ENCODE peak calls at places on chromosomes 2 and 18, in six cellular contexts. One of them, this sample, is unnamed.

GRCh38 chr2:201440182-201440581 is 11.1 kb downstream of the TRAK2 start:
- DNase-seq in esophagus squamous epithelium: no peak
- DNase-seq in A549: no peak
- DNase-seq in breast epithelium: peak; percentile 66
- DNase-seq in IMR-90: no peak
- DNase-seq in stomach: peak; percentile 61
- DNase-seq in this sample: no peak

GRCh38 chr18:6795307-6795706 is 65.8 kb downstream of the ARHGAP28 start:
- DNase-seq in esophagus squamous epithelium: no peak
- DNase-seq in A549: no peak
- DNase-seq in breast epithelium: no peak
- DNase-seq in IMR-90: peak; percentile 73
- DNase-seq in stomach: no peak
- DNase-seq in this sample: no peak

GRCh38 chr18:41744664-41745063 is 210.4 kb upstream of the PIK3C3 start:
- DNase-seq in esophagus squamous epithelium: no peak
- DNase-seq in A549: no peak
- DNase-seq in breast epithelium: no peak
- DNase-seq in IMR-90: no peak
- DNase-seq in stomach: no peak
- DNase-seq in this sample: no peak

GRCh38 chr2:175884673-175885393 is 117.2 kb downstream of the LNPK start:
- DNase-seq in esophagus squamous epithelium: no peak
- DNase-seq in A549: no peak
- DNase-seq in breast epithelium: no peak
- DNase-seq in IMR-90: no peak
- DNase-seq in stomach: no peak
- DNase-seq in this sample: no peak

GRCh38 chr18:46412831-46413371 is 244.1 kb downstream of the LOXHD1 start:
- DNase-seq in esophagus squamous epithelium: no peak
- DNase-seq in A549: no peak
- DNase-seq in breast epithelium: peak; percentile 24
- DNase-seq in IMR-90: no peak
- DNase-seq in stomach: no peak
- DNase-seq in this sample: peak; percentile 50

GRCh38 chr2:128293426-128293755 is 25.3 kb downstream of the HS6ST1 start:
- DNase-seq in esophagus squamous epithelium: no peak
- DNase-seq in A549: no peak
- DNase-seq in breast epithelium: no peak
- DNase-seq in IMR-90: no peak
- DNase-seq in stomach: no peak
- DNase-seq in this sample: no peak

GRCh38 chr2:174771631-174772491 is 7.6 kb upstream of the CHRNA1 start:
- DNase-seq in esophagus squamous epithelium: no peak
- DNase-seq in A549: peak; percentile 70
- DNase-seq in breast epithelium: peak; percentile 51
- DNase-seq in IMR-90: peak; percentile 82
- DNase-seq in stomach: peak; percentile 69
- DNase-seq in this sample: peak; percentile 85

GRCh38 chr2:29335391-29335790 is 220.2 kb downstream of the CLIP4 start:
- DNase-seq in esophagus squamous epithelium: no peak
- DNase-seq in A549: no peak
- DNase-seq in breast epithelium: no peak
- DNase-seq in IMR-90: no peak
- DNase-seq in stomach: no peak
- DNase-seq in this sample: no peak

GRCh38 chr2:187514930-187515329 is 39.3 kb downstream of the TFPI start:
- DNase-seq in esophagus squamous epithelium: no peak
- DNase-seq in A549: no peak
- DNase-seq in breast epithelium: no peak
- DNase-seq in IMR-90: no peak
- DNase-seq in stomach: no peak
- DNase-seq in this sample: no peak

GRCh38 chr2:69518836-69519235 is 81.6 kb upstream of the NFU1 start:
- DNase-seq in esophagus squamous epithelium: no peak
- DNase-seq in A549: no peak
- DNase-seq in breast epithelium: no peak
- DNase-seq in IMR-90: no peak
- DNase-seq in stomach: no peak
- DNase-seq in this sample: no peak

GRCh38 chr2:925711-926110 is 24.9 kb upstream of the SNTG2 start:
- DNase-seq in esophagus squamous epithelium: no peak
- DNase-seq in A549: no peak
- DNase-seq in breast epithelium: no peak
- DNase-seq in IMR-90: no peak
- DNase-seq in stomach: no peak
- DNase-seq in this sample: no peak

GRCh38 chr2:28071221-28071620 is 180.7 kb downstream of the BABAM2 start:
- DNase-seq in esophagus squamous epithelium: no peak
- DNase-seq in A549: no peak
- DNase-seq in breast epithelium: no peak
- DNase-seq in IMR-90: no peak
- DNase-seq in stomach: no peak
- DNase-seq in this sample: no peak

GRCh38 chr18:32271649-32272324 is 81.9 kb downstream of the MEP1B start:
- DNase-seq in esophagus squamous epithelium: no peak
- DNase-seq in A549: peak; percentile 37
- DNase-seq in breast epithelium: no peak
- DNase-seq in IMR-90: peak; percentile 55
- DNase-seq in stomach: no peak
- DNase-seq in this sample: no peak

GRCh38 chr2:64718250-64718866 is 64.6 kb upstream of the SERTAD2 start:
- DNase-seq in esophagus squamous epithelium: no peak
- DNase-seq in A549: no peak
- DNase-seq in breast epithelium: no peak
- DNase-seq in IMR-90: no peak
- DNase-seq in stomach: no peak
- DNase-seq in this sample: no peak

GRCh38 chr18:23213200-23213599 is 77.9 kb downstream of the CABLES1 start:
- DNase-seq in esophagus squamous epithelium: no peak
- DNase-seq in A549: no peak
- DNase-seq in breast epithelium: no peak
- DNase-seq in IMR-90: no peak
- DNase-seq in stomach: no peak
- DNase-seq in this sample: no peak

GRCh38 chr2:172624996-172625395 is 69.1 kb downstream of the PDK1 start:
- DNase-seq in esophagus squamous epithelium: no peak
- DNase-seq in A549: no peak
- DNase-seq in breast epithelium: no peak
- DNase-seq in IMR-90: peak; percentile 61
- DNase-seq in stomach: no peak
- DNase-seq in this sample: no peak

GRCh38 chr2:161418715-161419337 is 2.7 kb downstream of the TBR1 start:
- DNase-seq in esophagus squamous epithelium: no peak
- DNase-seq in A549: no peak
- DNase-seq in breast epithelium: no peak
- DNase-seq in IMR-90: peak; percentile 10
- DNase-seq in stomach: no peak
- DNase-seq in this sample: no peak

DNA sequence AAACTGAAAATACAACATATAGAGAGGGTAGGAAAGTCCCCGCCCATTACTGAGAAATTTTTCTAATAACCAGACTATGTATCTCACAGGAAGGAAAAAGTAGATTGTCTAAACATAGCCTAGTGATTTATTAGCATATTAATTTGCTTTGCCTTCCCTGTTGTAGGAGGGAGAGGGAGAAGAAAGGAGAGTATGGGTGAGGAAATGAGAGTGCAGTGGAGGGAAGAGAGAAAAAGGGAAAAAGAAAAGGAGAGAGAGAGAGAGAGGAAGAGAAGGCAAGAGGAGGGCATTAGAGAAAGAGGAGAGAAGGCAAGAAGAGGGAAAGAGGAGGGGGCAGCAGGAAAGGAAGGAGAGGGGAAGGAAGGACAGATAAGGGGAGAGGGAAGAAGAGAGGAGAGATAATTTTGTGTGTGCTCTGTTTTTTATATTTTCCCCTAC is 3.6 kb upstream of the KYNU start:
- DNase-seq in esophagus squamous epithelium: no peak
- DNase-seq in A549: no peak
- DNase-seq in breast epithelium: no peak
- DNase-seq in IMR-90: peak; percentile 31
- DNase-seq in stomach: no peak
- DNase-seq in this sample: no peak
- TF ChIP-seq POLR2A in esophagus squamous epithelium: no peak
- TF ChIP-seq POLR2A in A549: no peak
- TF ChIP-seq POLR2A in breast epithelium: no peak
- TF ChIP-seq POLR2A in IMR-90: no peak
- TF ChIP-seq POLR2A in stomach: no peak
- TF ChIP-seq POLR2A in this sample: no peak

GRCh38 chr18:13371689-13372404 is 153.3 kb downstream of the LDLRAD4 start:
- DNase-seq in esophagus squamous epithelium: no peak
- DNase-seq in A549: no peak
- DNase-seq in breast epithelium: no peak
- DNase-seq in IMR-90: no peak
- DNase-seq in stomach: no peak
- DNase-seq in this sample: no peak

GRCh38 chr18:13372405-13372995 is 153.9 kb downstream of the LDLRAD4 start:
- DNase-seq in esophagus squamous epithelium: no peak
- DNase-seq in A549: no peak
- DNase-seq in breast epithelium: no peak
- DNase-seq in IMR-90: no peak
- DNase-seq in stomach: no peak
- DNase-seq in this sample: no peak

GRCh38 chr18:13369756-13370510 is 151.4 kb downstream of the LDLRAD4 start:
- DNase-seq in esophagus squamous epithelium: no peak
- DNase-seq in A549: peak; percentile 53
- DNase-seq in breast epithelium: no peak
- DNase-seq in IMR-90: no peak
- DNase-seq in stomach: no peak
- DNase-seq in this sample: no peak

GRCh38 chr18:13369353-13369752 is 150.8 kb downstream of the LDLRAD4 start:
- DNase-seq in esophagus squamous epithelium: no peak
- DNase-seq in A549: no peak
- DNase-seq in breast epithelium: no peak
- DNase-seq in IMR-90: no peak
- DNase-seq in stomach: no peak
- DNase-seq in this sample: no peak

GRCh38 chr18:13370995-13371625 is 152.6 kb downstream of the LDLRAD4 start:
- DNase-seq in esophagus squamous epithelium: no peak
- DNase-seq in A549: no peak
- DNase-seq in breast epithelium: no peak
- DNase-seq in IMR-90: no peak
- DNase-seq in stomach: no peak
- DNase-seq in this sample: no peak
- H3K4me1 ChIP-seq in esophagus squamous epithelium: peaks cover 33% of the 10 kb centered on the region
- H3K4me1 ChIP-seq in A549: peaks cover 30% of the 10 kb centered on the region
- H3K4me1 ChIP-seq in breast epithelium: no peaks in the 10 kb centered on the region
- H3K4me1 ChIP-seq in IMR-90: no peaks in the 10 kb centered on the region
- H3K4me1 ChIP-seq in stomach: peaks cover 37% of the 10 kb centered on the region
- H3K4me1 ChIP-seq in this sample: no peaks in the 10 kb centered on the region

GRCh38 chr18:29648891-29649290 is 1393.7 kb downstream of the DSC3 start:
- DNase-seq in esophagus squamous epithelium: no peak
- DNase-seq in A549: no peak
- DNase-seq in breast epithelium: no peak
- DNase-seq in IMR-90: no peak
- DNase-seq in stomach: no peak
- DNase-seq in this sample: no peak

GRCh38 chr18:29644276-29644675 is 1398.3 kb downstream of the DSC3 start:
- DNase-seq in esophagus squamous epithelium: no peak
- DNase-seq in A549: no peak
- DNase-seq in breast epithelium: no peak
- DNase-seq in IMR-90: peak; percentile 68
- DNase-seq in stomach: no peak
- DNase-seq in this sample: no peak

GRCh38 chr18:29652797-29653196 is 1389.7 kb downstream of the DSC3 start:
- DNase-seq in esophagus squamous epithelium: no peak
- DNase-seq in A549: no peak
- DNase-seq in breast epithelium: no peak
- DNase-seq in IMR-90: no peak
- DNase-seq in stomach: no peak
- DNase-seq in this sample: no peak

GRCh38 chr18:29651121-29651675 is 1391.3 kb downstream of the DSC3 start:
- DNase-seq in esophagus squamous epithelium: no peak
- DNase-seq in A549: no peak
- DNase-seq in breast epithelium: no peak
- DNase-seq in IMR-90: peak; percentile 53
- DNase-seq in stomach: no peak
- DNase-seq in this sample: no peak

GRCh38 chr18:29647700-29648099 is 1394.8 kb downstream of the DSC3 start:
- DNase-seq in esophagus squamous epithelium: no peak
- DNase-seq in A549: no peak
- DNase-seq in breast epithelium: no peak
- DNase-seq in IMR-90: no peak
- DNase-seq in stomach: no peak
- DNase-seq in this sample: no peak
- H3K4me3 ChIP-seq in esophagus squamous epithelium: no peak overlapping the region
- H3K4me3 ChIP-seq in A549: no peak overlapping the region
- H3K4me3 ChIP-seq in breast epithelium: no peak overlapping the region
- H3K4me3 ChIP-seq in IMR-90: no peak overlapping the region
- H3K4me3 ChIP-seq in stomach: no peak overlapping the region
- H3K4me3 ChIP-seq in this sample: no peak overlapping the region

GRCh38 chr18:50307400-50307737 is 19.9 kb upstream of the CXXC1 start:
- DNase-seq in esophagus squamous epithelium: no peak
- DNase-seq in A549: no peak
- DNase-seq in breast epithelium: no peak
- DNase-seq in IMR-90: no peak
- DNase-seq in stomach: no peak
- DNase-seq in this sample: no peak

GRCh38 chr18:50306944-50307343 is 19.5 kb upstream of the CXXC1 start:
- DNase-seq in esophagus squamous epithelium: no peak
- DNase-seq in A549: no peak
- DNase-seq in breast epithelium: no peak
- DNase-seq in IMR-90: peak; percentile 16
- DNase-seq in stomach: peak; percentile 52
- DNase-seq in this sample: peak; percentile 68

GRCh38 chr18:50310080-50310479 is 22.6 kb upstream of the CXXC1 start:
- DNase-seq in esophagus squamous epithelium: no peak
- DNase-seq in A549: no peak
- DNase-seq in breast epithelium: no peak
- DNase-seq in IMR-90: no peak
- DNase-seq in stomach: no peak
- DNase-seq in this sample: no peak

GRCh38 chr18:50311573-50312106 is 24.1 kb upstream of the CXXC1 start:
- DNase-seq in esophagus squamous epithelium: no peak
- DNase-seq in A549: no peak
- DNase-seq in breast epithelium: no peak
- DNase-seq in IMR-90: no peak
- DNase-seq in stomach: no peak
- DNase-seq in this sample: no peak

DNA sequence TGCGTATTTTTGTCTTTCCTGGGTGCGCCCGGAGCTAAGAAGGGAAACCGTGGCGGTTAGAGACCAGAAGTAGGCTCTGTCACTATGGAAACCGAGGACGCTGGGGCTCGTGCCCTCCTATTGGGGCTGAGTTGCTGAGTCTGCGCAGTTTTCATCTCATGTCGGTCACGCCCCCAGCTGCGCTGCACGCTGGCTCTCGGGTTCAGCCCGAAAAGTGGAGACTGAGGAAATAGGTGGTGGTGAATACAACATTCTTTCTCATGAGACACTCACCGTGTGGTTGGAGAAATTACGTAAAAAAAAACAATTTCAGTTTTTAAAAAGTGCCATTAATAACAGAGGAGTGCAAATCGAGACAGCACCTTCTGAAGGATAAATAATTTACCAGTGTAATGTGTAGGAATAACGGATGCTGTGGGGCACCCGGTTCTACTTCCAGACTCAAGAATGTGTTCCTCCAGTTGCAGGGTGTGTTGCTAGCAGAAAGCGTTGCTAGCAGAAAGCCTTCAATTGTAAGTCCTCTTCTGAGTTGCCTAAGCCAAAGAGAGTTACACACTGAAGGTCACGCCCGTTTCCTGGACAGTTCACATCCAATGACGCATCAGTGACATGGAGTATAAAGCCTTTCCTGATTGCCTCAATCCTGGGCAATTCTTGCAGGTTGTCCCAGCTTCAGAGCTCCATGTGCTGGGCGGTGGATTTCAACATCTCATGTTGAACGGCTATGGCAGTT is 20.4 kb upstream of the CXXC1 start:
- DNase-seq in esophagus squamous epithelium: peak; percentile 68
- DNase-seq in A549: peak; percentile 88
- DNase-seq in breast epithelium: peak; percentile 76
- DNase-seq in IMR-90: peak; percentile 85
- DNase-seq in stomach: peak; percentile 93
- DNase-seq in this sample: peak; percentile 88
- TF ChIP-seq POLR2A in esophagus squamous epithelium: no peak
- TF ChIP-seq POLR2A in A549: no peak
- TF ChIP-seq POLR2A in breast epithelium: no peak
- TF ChIP-seq POLR2A in IMR-90: no peak
- TF ChIP-seq POLR2A in stomach: no peak
- TF ChIP-seq POLR2A in this sample: no peak

This sample was measured in ovary.